ENCODE peak calls at places on chromosome 15, in eight cellular contexts. L is NCI-H748 treated with DMSO at 0.1 percent for 48 hours; T is left cardiac atrium; R is activated CD8-positive, alpha-beta T cell treated with anti-CD3 and anti-CD28 coated beads, Interleukin-2, amount 10 ng/mL, durations not matched to agents 7 days and 5 days; J is NCI-H69; C is HT-29; Q is DND-41; G is mucosa of descending colon. X is an unnamed sample.
A peak's percentile ranks its signal among the peaks of the same experiment; 100 is the strongest.

GRCh38 chr15:70023769-70024491 is 73.8 kb downstream of the TLE3 start:
- DNase-seq in L (peak; percentile 50), T (peak; percentile 40), R (no peak), Q (no peak), G (peak; percentile 21), J (peak; percentile 62), C (no peak), X (no peak)

GRCh38 chr15:26864664-26865191 is 2.1 kb upstream of the GABRA5 start:
- DNase-seq in G (no peak), L (peak; percentile 29), R (no peak), J (peak; percentile 80), C (peak; percentile 72), T (peak; percentile 44), Q (peak; percentile 10), X (peak; percentile 0)

GRCh38 chr15:72236381-72237285 is 5.6 kb upstream of the PKM start:
- DNase-seq in C (no peak), R (no peak), L (no peak), T (no peak), G (no peak), J (no peak), Q (no peak), X (no peak)

GRCh38 chr15:66931768-66932633 is 133.4 kb upstream of the SMAD3 start:
- DNase-seq in L (no peak), J (peak; percentile 72), T (no peak), C (peak; percentile 95), Q (no peak), G (peak; percentile 78), R (no peak), X (no peak)

GRCh38 chr15:95470997-95471692 is 859.4 kb upstream of the NR2F2 start:
- DNase-seq in J (no peak), C (no peak), R (no peak), T (peak; percentile 64), G (no peak), Q (no peak), L (no peak), X (no peak)

GRCh38 chr15:74414603-74415338 is 19.0 kb downstream of the SEMA7A start:
- DNase-seq in G (no peak), L (no peak), Q (no peak), C (no peak), R (no peak), J (no peak), T (no peak), X (no peak)

GRCh38 chr15:27538325-27538724 is 560.8 kb downstream of the OCA2 start:
- DNase-seq in L (peak; percentile 91), J (peak; percentile 97), T (no peak), C (no peak), Q (no peak), R (no peak), G (no peak), X (no peak)

GRCh38 chr15:64902863-64903262 is 8.8 kb upstream of the ANKDD1A start:
- DNase-seq in L (no peak), Q (no peak), T (no peak), J (peak; percentile 14), R (no peak), G (no peak), C (no peak), X (no peak)

GRCh38 chr15:83545803-83546534 is 98.8 kb downstream of the SH3GL3 start:
- DNase-seq in L (no peak), Q (no peak), T (no peak), J (no peak), C (no peak), G (no peak), R (no peak), X (no peak)

GRCh38 chr15:89751748-89752147 is 699 bp upstream of the MESP1 start:
- DNase-seq in C (peak; percentile 79), Q (no peak), L (no peak), G (no peak), R (no peak), T (no peak), J (no peak), X (no peak)

GRCh38 chr15:95868970-95869369 is 461.5 kb upstream of the NR2F2 start:
- DNase-seq in R (no peak), C (no peak), J (no peak), Q (no peak), L (no peak), G (no peak), T (no peak), X (no peak)

GRCh38 chr15:82936966-82937647 is 15.4 kb downstream of the HOMER2 start:
- DNase-seq in J (no peak), G (no peak), C (no peak), Q (no peak), R (no peak), T (no peak), L (no peak), X (no peak)

GRCh38 chr15:52856286-52856685 is 66.2 kb upstream of the ONECUT1 start:
- DNase-seq in T (no peak), C (no peak), J (no peak), Q (no peak), L (no peak), R (no peak), G (no peak), X (no peak)

GRCh38 chr15:71632571-71633195 is 177.7 kb upstream of the NR2E3 start:
- DNase-seq in J (no peak), L (no peak), G (no peak), T (no peak), R (no peak), Q (no peak), C (no peak), X (no peak)

GRCh38 chr15:60062826-60063225 is 58.7 kb downstream of the FOXB1 start:
- DNase-seq in R (no peak), Q (no peak), J (no peak), C (no peak), G (no peak), T (no peak), L (no peak), X (no peak)

GRCh38 chr15:43483306-43484128 is 9.4 kb downstream of the TP53BP1 start:
- DNase-seq in Q (no peak), C (peak; percentile 46), G (no peak), R (no peak), L (no peak), J (peak; percentile 19), T (no peak), X (no peak)

GRCh38 chr15:46304320-46304719 is 669.5 kb downstream of the SQOR start:
- DNase-seq in T (no peak), J (peak; percentile 54), L (no peak), Q (peak; percentile 23), C (peak; percentile 78), G (peak; percentile 17), R (peak; percentile 24), X (no peak)

GRCh38 chr15:40307421-40308165 is at the start of gene PLCB2:
- DNase-seq in R (peak; percentile 82), T (peak; percentile 47), C (peak; percentile 48), J (peak; percentile 62), L (no peak), G (peak; percentile 57), Q (peak; percentile 70), X (no peak)

GRCh38 chr15:82670699-82671098 is 23.5 kb upstream of the CPEB1 start:
- DNase-seq in Q (no peak), L (no peak), J (no peak), T (no peak), G (no peak), R (no peak), C (no peak), X (no peak)

GRCh38 chr15:83510001-83510400 is 62.9 kb downstream of the SH3GL3 start:
- DNase-seq in L (no peak), T (no peak), Q (no peak), J (no peak), R (no peak), C (no peak), G (no peak), X (no peak)

GRCh38 chr15:57017024-57017423 is 98.6 kb downstream of the TCF12 start:
- DNase-seq in T (no peak), R (no peak), Q (no peak), G (no peak), C (peak; percentile 42), L (no peak), J (peak; percentile 63), X (no peak)

GRCh38 chr15:72398648-72399047 is 543 bp downstream of the TMEM202 start:
- DNase-seq in G (no peak), Q (no peak), L (no peak), T (no peak), R (no peak), C (no peak), J (no peak), X (no peak)

GRCh38 chr15:31523655-31524049 is 197.0 kb downstream of the KLF13 start:
- DNase-seq in T (no peak), C (peak; percentile 9), J (no peak), G (no peak), R (no peak), L (no peak), Q (no peak), X (no peak)

GRCh38 chr15:34436956-34437442 is 609 bp downstream of the GOLGA8A start:
- DNase-seq in J (peak; percentile 77), Q (no peak), T (peak; percentile 39), R (peak; percentile 65), L (no peak), C (peak; percentile 11), G (peak; percentile 19), X (no peak)

GRCh38 chr15:22930782-22931484 is 49.2 kb downstream of the CYFIP1 start:
- DNase-seq in R (no peak), J (no peak), Q (no peak), C (no peak), G (peak; percentile 59), T (peak; percentile 60), L (no peak), X (no peak)

GRCh38 chr15:88604972-88605506 is 16.1 kb upstream of the AEN start:
- DNase-seq in C (no peak), R (no peak), L (no peak), T (no peak), Q (no peak), G (no peak), J (peak; percentile 50), X (no peak)

GRCh38 chr15:82698711-82699345 is 10.8 kb downstream of the AP3B2 start:
- DNase-seq in G (no peak), C (no peak), T (no peak), L (no peak), Q (no peak), J (no peak), R (no peak), X (no peak)

GRCh38 chr15:42066764-42067415 is 27.5 kb downstream of the PLA2G4D start:
- DNase-seq in L (no peak), R (no peak), C (no peak), T (no peak), J (no peak), Q (no peak), G (no peak), X (no peak)

GRCh38 chr15:34241376-34242350 is 16.8 kb downstream of the EMC4 start:
- DNase-seq in Q (peak; percentile 16), R (peak; percentile 61), T (no peak), C (peak; percentile 73), L (no peak), J (peak; percentile 47), G (peak; percentile 62), X (no peak)

GRCh38 chr15:39404767-39405173 is 176.1 kb upstream of the THBS1 start:
- DNase-seq in T (peak; percentile 38), G (no peak), C (no peak), Q (no peak), R (no peak), L (no peak), J (no peak), X (no peak)

GRCh38 chr15:90859234-90860131 is 8.9 kb upstream of the FURIN start:
- DNase-seq in R (no peak), J (no peak), C (peak; percentile 37), Q (no peak), G (no peak), T (no peak), L (no peak), X (no peak)

GRCh38 chr15:41258706-41259471 is 27.8 kb downstream of the CHP1 start:
- DNase-seq in T (no peak), J (no peak), G (peak; percentile 53), C (peak; percentile 79), Q (no peak), R (no peak), L (no peak), X (no peak)